ENCODE peak calls at places on chromosomes 4 and X, in four cellular contexts. F is GM12878, H is K562, M is HepG2. G is an unnamed sample.

GRCh38 chr4:110622841-110623709 is at the start of gene PITX2:
- DNase-seq in M (no peak), F (no peak), H (peak; percentile 50), G (peak; percentile 98)

GRCh38 chr4:12123709-12124108 is 695.0 kb upstream of the HS3ST1 start:
- DNase-seq in F (no peak), H (no peak), M (no peak), G (no peak)

GRCh38 chr4:144873591-144873990 is 224.4 kb downstream of the ANAPC10 start:
- DNase-seq in M (no peak), H (no peak), F (no peak), G (no peak)

GRCh38 chr4:118754890-118755289 is 69.7 kb downstream of the METTL14 start:
- DNase-seq in H (no peak), M (no peak), F (no peak), G (no peak)

GRCh38 chrX:136147320-136147901 is at the start of gene FHL1:
- DNase-seq in F (no peak), H (peak; percentile 65), M (no peak), G (peak; percentile 79)

GRCh38 chrX:154717824-154718223 is 33.1 kb downstream of the GAB3 start:
- DNase-seq in M (no peak), F (no peak), H (peak; percentile 83), G (peak; percentile 17)

GRCh38 chrX:63889001-63889400 is 104.0 kb upstream of the ARHGEF9 start:
- DNase-seq in F (no peak), H (no peak), M (no peak), G (no peak)

GRCh38 chrX:46838974-46839480 is 2.2 kb downstream of the RP2 start:
- DNase-seq in F (no peak), M (no peak), H (no peak), G (no peak)

GRCh38 chr4:182144621-182145359 is 98.4 kb upstream of the TENM3 start:
- DNase-seq in H (no peak), M (no peak), F (no peak), G (peak; percentile 26)

GRCh38 chr4:16597829-16598228 is 300.6 kb downstream of the LDB2 start:
- DNase-seq in F (no peak), H (no peak), M (peak; percentile 4), G (no peak)

GRCh38 chrX:108736509-108737479 is at the start of gene IRS4:
- DNase-seq in M (peak; percentile 32), H (no peak), F (no peak), G (peak; percentile 66)

GRCh38 chr4:8403173-8403753 is 37.3 kb downstream of the ACOX3 start:
- DNase-seq in F (no peak), M (peak; percentile 48), H (peak; percentile 85), G (peak; percentile 88)

GRCh38 chr4:148561467-148561866 is 119.3 kb upstream of the NR3C2 start:
- DNase-seq in M (no peak), H (no peak), F (no peak), G (no peak)

GRCh38 chr4:3483471-3483921 is 20.4 kb downstream of the DOK7 start:
- DNase-seq in H (no peak), M (no peak), F (no peak), G (no peak)

GRCh38 chr4:175090116-175090515 is 172.0 kb downstream of the ADAM29 start:
- DNase-seq in M (no peak), F (no peak), H (no peak), G (no peak)

GRCh38 chrX:116961872-116962582 is 499.3 kb upstream of the CT83 start:
- DNase-seq in H (no peak), M (peak; percentile 0), F (no peak), G (no peak)
- TF ChIP-seq TARDBP in H (no peak), M (no peak), F (no peak), G (no peak)

GRCh38 chr4:42761804-42762203 is 104.9 kb upstream of the ATP8A1 start:
- DNase-seq in H (no peak), F (no peak), M (no peak), G (no peak)
- TF ChIP-seq TARDBP in H (no peak), F (no peak), M (no peak), G (no peak)

GRCh38 chr4:52711834-52712171 is 39.4 kb downstream of the ERVMER34-1 start:
- DNase-seq in H (no peak), F (no peak), M (no peak), G (no peak)

GRCh38 chr4:52709155-52709554 is 42.1 kb downstream of the ERVMER34-1 start:
- DNase-seq in F (no peak), M (no peak), H (no peak), G (no peak)

GRCh38 chr4:52712172-52712990 is 38.8 kb downstream of the ERVMER34-1 start:
- DNase-seq in M (peak; percentile 92), H (peak; percentile 99), F (peak; percentile 85), G (peak; percentile 96)

GRCh38 chr4:52712991-52713275 is 38.3 kb downstream of the ERVMER34-1 start:
- DNase-seq in M (no peak), F (no peak), H (peak; percentile 62), G (no peak)

DNA sequence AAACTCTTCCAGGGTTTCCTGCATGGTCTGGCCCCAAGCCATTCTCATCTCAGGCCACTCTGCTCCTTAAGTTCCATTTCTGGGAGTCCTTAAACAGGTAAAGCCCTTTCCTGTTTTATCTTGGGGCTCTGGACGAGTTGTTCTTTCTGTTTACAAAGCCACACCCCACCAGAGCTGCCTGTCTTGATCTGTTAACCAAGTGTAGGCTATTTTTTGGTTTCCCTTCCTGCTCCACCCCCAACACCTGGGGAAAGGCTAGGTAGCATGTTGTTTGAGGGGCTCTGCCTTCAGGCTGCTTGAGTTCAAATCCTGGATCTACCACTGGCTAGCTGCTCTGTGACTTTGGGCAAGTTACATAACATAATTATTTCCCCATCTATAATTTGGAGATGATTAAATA is 40.0 kb downstream of the ERVMER34-1 start:
- DNase-seq in H (peak; percentile 20), F (no peak), M (no peak), G (no peak)
- TF ChIP-seq TARDBP in H (no peak), F (no peak), M (no peak), G (no peak)

GRCh38 chr4:138401330-138401729 is 159.2 kb upstream of the SLC7A11 start:
- DNase-seq in M (no peak), H (no peak), F (no peak), G (no peak)

GRCh38 chr4:138404801-138405200 is 162.7 kb upstream of the SLC7A11 start:
- DNase-seq in M (no peak), H (no peak), F (no peak), G (no peak)

GRCh38 chr4:138398297-138398696 is 156.1 kb upstream of the SLC7A11 start:
- DNase-seq in F (no peak), H (no peak), M (peak; percentile 49), G (no peak)

GRCh38 chr4:138399041-138399440 is 156.9 kb upstream of the SLC7A11 start:
- DNase-seq in M (no peak), H (no peak), F (no peak), G (no peak)

GRCh38 chr4:138400528-138400927 is 158.4 kb upstream of the SLC7A11 start:
- DNase-seq in F (no peak), M (no peak), H (no peak), G (no peak)
- TF ChIP-seq TARDBP in F (no peak), M (no peak), H (no peak), G (no peak)

DNA sequence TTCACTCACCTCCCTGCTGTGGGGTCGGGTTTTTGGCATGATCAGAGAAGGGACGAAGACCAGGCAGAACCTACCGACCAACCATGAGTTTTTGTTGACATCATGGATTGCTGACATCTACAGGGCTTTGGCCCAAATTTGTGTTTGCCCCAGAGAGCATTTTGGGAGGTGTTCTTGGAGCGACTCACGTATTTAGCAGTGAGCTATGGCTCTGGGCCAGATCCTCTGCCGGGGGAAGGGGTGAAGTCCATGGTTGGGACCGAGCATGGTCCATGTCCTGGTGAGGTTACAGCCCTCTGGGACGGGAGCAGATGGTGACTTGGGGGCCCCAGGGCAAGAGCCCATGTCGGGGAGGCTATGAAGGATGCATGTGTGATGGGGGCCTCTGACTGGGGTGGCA is 17.4 kb downstream of the SORCS2 start:
- DNase-seq in H (no peak), M (no peak), F (no peak), G (no peak)
- TF ChIP-seq TARDBP in H (no peak), M (no peak), F (no peak), G (no peak)

DNA sequence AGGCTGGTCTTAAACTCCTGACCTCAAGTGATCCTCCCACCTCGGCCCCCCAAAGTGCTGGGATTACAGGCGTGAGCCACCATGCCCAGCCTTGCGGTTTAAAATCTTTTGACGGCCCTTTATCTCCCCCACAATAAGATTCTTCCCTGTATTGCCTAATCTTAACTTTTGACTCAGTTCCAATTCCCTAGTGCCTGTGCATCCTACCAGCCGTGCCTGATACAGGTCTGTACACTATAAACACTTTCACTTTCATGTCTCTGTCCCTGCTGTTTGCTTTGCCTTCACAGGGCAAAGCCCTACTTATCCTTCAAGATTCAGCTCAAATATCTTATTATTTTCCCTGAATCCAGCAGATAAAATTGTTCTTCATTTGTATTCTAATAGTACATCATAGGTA is 74.6 kb downstream of the WDR44 start:
- DNase-seq in H (no peak), M (no peak), F (no peak), G (no peak)
- TF ChIP-seq TARDBP in H (no peak), M (no peak), F (no peak), G (no peak)

DNA sequence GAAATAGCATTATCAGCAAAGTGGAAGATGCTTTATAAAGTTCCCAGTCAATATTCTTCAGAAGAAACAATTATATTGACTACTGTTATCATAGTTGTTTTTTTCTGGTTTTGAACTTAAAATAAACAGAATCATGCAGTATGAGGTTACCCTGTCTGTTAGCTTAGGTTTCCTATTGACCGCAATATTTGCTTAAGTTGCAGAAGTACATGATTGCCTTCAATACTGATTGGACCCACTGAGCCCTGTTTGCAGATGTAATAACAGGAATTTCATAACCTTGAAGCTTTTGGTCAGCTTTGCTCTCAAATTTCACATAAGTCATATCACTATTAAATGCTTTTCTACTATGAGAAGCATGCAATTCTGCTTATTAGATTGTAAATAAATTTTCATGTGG is 229.1 kb upstream of the FSTL5 start:
- DNase-seq in H (no peak), F (no peak), M (peak; percentile 17), G (no peak)
- TF ChIP-seq TARDBP in H (no peak), F (no peak), M (no peak), G (no peak)

GRCh38 chr4:53507671-53508286 is 83.5 kb downstream of the LNX1 start:
- DNase-seq in M (peak; percentile 30), H (peak; percentile 31), F (no peak), G (no peak)
- TF ChIP-seq TARDBP in M (no peak), H (no peak), F (no peak), G (no peak)

G was measured in HEK293T.